ENCODE peak calls at places on chromosomes 2 and 18, in eight cellular contexts. D is GM20000; K is smooth muscle cell of the brain vasculature; I is NCI-H1436; Z is right cardiac atrium; S is A549; G is activated CD4-positive, CD25-positive, alpha-beta regulatory T cell treated with anti-CD3 and anti-CD28 coated beads, Interleukin-2, amount 50 U/mL, for 72 hours; J is GM04504. F is an unnamed sample.

GRCh38 chr2:109102588-109103233 is 26.3 kb upstream of the SH3RF3 start:
- DNase-seq in D (no peak), K (no peak), I (no peak), Z (no peak), S (no peak), G (no peak), J (no peak), F (no peak)

GRCh38 chr18:9513971-9514512 is 38.7 kb downstream of the RALBP1 start:
- DNase-seq in D (no peak), K (peak; percentile 28), I (no peak), Z (no peak), S (peak; percentile 33), G (no peak), J (no peak), F (no peak)

GRCh38 chr2:106960633-106961205 is 74.8 kb upstream of the ST6GAL2 start:
- DNase-seq in D (no peak), K (no peak), I (no peak), Z (no peak), S (no peak), G (no peak), J (no peak), F (no peak)

GRCh38 chr2:215514516-215514915 is 78.6 kb upstream of the FN1 start:
- DNase-seq in D (no peak), K (no peak), I (no peak), Z (no peak), S (no peak), G (no peak), J (no peak), F (no peak)

GRCh38 chr2:177242136-177242987 is 22.2 kb downstream of the NFE2L2 start:
- DNase-seq in D (no peak), K (peak; percentile 70), I (no peak), Z (peak; percentile 38), S (peak; percentile 82), G (no peak), J (peak; percentile 90), F (no peak)

GRCh38 chr2:36963106-36963505 is 3.2 kb downstream of the STRN start:
- DNase-seq in D (no peak), K (no peak), I (no peak), Z (no peak), S (no peak), G (no peak), J (no peak), F (no peak)

GRCh38 chr2:129823044-129823443 is 156.4 kb upstream of the RAB6C start:
- DNase-seq in D (no peak), K (no peak), I (no peak), Z (no peak), S (no peak), G (no peak), J (no peak), F (no peak)

GRCh38 chr2:128350736-128351135 is 32.1 kb upstream of the HS6ST1 start:
- DNase-seq in D (no peak), K (no peak), I (no peak), Z (no peak), S (no peak), G (no peak), J (no peak), F (no peak)

GRCh38 chr18:58194028-58194427 is 150.0 kb downstream of the NEDD4L start:
- DNase-seq in D (peak; percentile 46), K (no peak), I (no peak), Z (peak; percentile 63), S (no peak), G (no peak), J (no peak), F (no peak)

GRCh38 chr2:167264380-167264779 is 376.1 kb downstream of the XIRP2 start:
- DNase-seq in D (no peak), K (peak; percentile 7), I (peak; percentile 13), Z (no peak), S (no peak), G (no peak), J (no peak), F (peak; percentile 24)

GRCh38 chr2:67649331-67650071 is 252.4 kb downstream of the ETAA1 start:
- DNase-seq in D (no peak), K (no peak), I (no peak), Z (peak; percentile 71), S (no peak), G (no peak), J (peak; percentile 61), F (no peak)

GRCh38 chr2:230925443-230925878 is 419 bp upstream of the GPR55 start:
- DNase-seq in D (peak; percentile 51), K (no peak), I (no peak), Z (peak; percentile 19), S (no peak), G (peak; percentile 42), J (no peak), F (peak; percentile 70)

GRCh38 chr2:1625281-1626001 is 118.9 kb downstream of the PXDN start:
- DNase-seq in D (no peak), K (peak; percentile 54), I (no peak), Z (no peak), S (peak; percentile 40), G (no peak), J (peak; percentile 63), F (no peak)

GRCh38 chr18:37424507-37424906 is 141.1 kb downstream of the CELF4 start:
- DNase-seq in D (no peak), K (no peak), I (no peak), Z (no peak), S (no peak), G (no peak), J (no peak), F (peak; percentile 6)

GRCh38 chr2:156088598-156088997 is 243.9 kb downstream of the NR4A2 start:
- DNase-seq in D (no peak), K (no peak), I (no peak), Z (no peak), S (no peak), G (no peak), J (no peak), F (no peak)

GRCh38 chr2:135840601-135841000 is 3.6 kb upstream of the LCT start:
- DNase-seq in D (no peak), K (no peak), I (no peak), Z (peak; percentile 52), S (no peak), G (no peak), J (no peak), F (no peak)

GRCh38 chr2:45674035-45674791 is 22.7 kb downstream of the PRKCE start:
- DNase-seq in D (no peak), K (no peak), I (no peak), Z (no peak), S (no peak), G (no peak), J (peak; percentile 39), F (no peak)

GRCh38 chr2:137467246-137467862 is 496.9 kb upstream of the HNMT start:
- DNase-seq in D (peak; percentile 21), K (no peak), I (no peak), Z (peak; percentile 38), S (peak; percentile 3), G (no peak), J (no peak), F (peak; percentile 49)

GRCh38 chr2:147663153-147663961 is 181.5 kb upstream of the ACVR2A start:
- DNase-seq in D (peak; percentile 16), K (no peak), I (no peak), Z (no peak), S (no peak), G (no peak), J (no peak), F (no peak)

GRCh38 chr18:74899554-74899953 is 301.9 kb downstream of the ZNF407 start:
- DNase-seq in D (no peak), K (no peak), I (peak; percentile 82), Z (peak; percentile 66), S (no peak), G (no peak), J (no peak), F (no peak)

GRCh38 chr18:45103319-45104070 is 422.8 kb downstream of the SETBP1 start:
- DNase-seq in D (no peak), K (no peak), I (no peak), Z (no peak), S (no peak), G (no peak), J (no peak), F (peak; percentile 53)

GRCh38 chr18:48934708-48935432 is 15.9 kb downstream of the SMAD7 start:
- DNase-seq in D (peak; percentile 60), K (no peak), I (no peak), Z (peak; percentile 93), S (no peak), G (no peak), J (no peak), F (peak; percentile 53)

GRCh38 chr2:237895544-237896506 is 36.4 kb downstream of the RAMP1 start:
- DNase-seq in D (no peak), K (no peak), I (no peak), Z (peak; percentile 83), S (no peak), G (no peak), J (no peak), F (no peak)